ENCODE peak calls at places on chromosomes 4 and X, in eight cellular contexts. D, X, Q, R, U, K, Z and V are unnamed samples.
A peak's percentile ranks its signal among the peaks of the same experiment; 100 is the strongest.

GRCh38 chr4:78757574-78757973 is 18.6 kb upstream of the BMP2K start:
- DNase-seq in D (no peak), X (no peak), Q (no peak), R (no peak), U (no peak), K (no peak), Z (no peak), V (no peak)

GRCh38 chrX:41922125-41922521 is 1.2 kb downstream of the CASK start:
- DNase-seq in D (no peak), X (no peak), Q (peak; percentile 32), R (peak; percentile 40), U (no peak), K (peak; percentile 4), Z (no peak), V (no peak)

GRCh38 chr4:109559625-109559982 is 442 bp upstream of the MCUB start:
- DNase-seq in D (no peak), X (no peak), Q (no peak), R (peak; percentile 12), U (peak; percentile 32), K (no peak), Z (peak; percentile 75), V (peak; percentile 52)

GRCh38 chr4:54784188-54784671 is 126.5 kb downstream of the KIT start:
- DNase-seq in D (no peak), X (peak; percentile 79), Q (no peak), R (peak; percentile 89), U (no peak), K (no peak), Z (no peak), V (no peak)

GRCh38 chr4:24651266-24651665 is 66.9 kb upstream of the DHX15 start:
- DNase-seq in D (no peak), X (no peak), Q (no peak), R (no peak), U (no peak), K (peak; percentile 24), Z (no peak), V (no peak)

GRCh38 chr4:168928346-168928745 is 81.7 kb downstream of the CBR4 start:
- DNase-seq in D (no peak), X (no peak), Q (no peak), R (no peak), U (no peak), K (no peak), Z (no peak), V (no peak)

GRCh38 chr4:141395246-141395830 is 174.6 kb downstream of the ZNF330 start:
- DNase-seq in D (no peak), X (no peak), Q (peak; percentile 20), R (no peak), U (no peak), K (no peak), Z (no peak), V (no peak)

GRCh38 chrX:120732879-120733278 is 103.0 kb upstream of the C1GALT1C1 start:
- DNase-seq in D (no peak), X (no peak), Q (no peak), R (no peak), U (no peak), K (no peak), Z (no peak), V (no peak)

GRCh38 chrX:10022580-10023245 is 55.6 kb downstream of the CLDN34 start:
- DNase-seq in D (no peak), X (no peak), Q (no peak), R (peak; percentile 88), U (no peak), K (no peak), Z (no peak), V (no peak)

GRCh38 chr4:6502747-6503465 is 30.5 kb upstream of the PPP2R2C start:
- DNase-seq in D (no peak), X (no peak), Q (no peak), R (no peak), U (no peak), K (no peak), Z (no peak), V (no peak)

GRCh38 chrX:46204721-46205422 is 340.3 kb downstream of the ZNF674 start:
- DNase-seq in D (no peak), X (no peak), Q (peak; percentile 64), R (no peak), U (no peak), K (no peak), Z (no peak), V (no peak)

GRCh38 chrX:142156567-142156966 is 48.5 kb downstream of the MAGEC2 start:
- DNase-seq in D (no peak), X (no peak), Q (no peak), R (no peak), U (no peak), K (no peak), Z (peak; percentile 45), V (no peak)

GRCh38 chrX:368811-369562 is 17.7 kb downstream of the PPP2R3B start:
- DNase-seq in D (no peak), X (no peak), Q (no peak), R (peak; percentile 42), U (no peak), K (peak; percentile 19), Z (peak; percentile 53), V (no peak)
- TF ChIP-seq CTCF in D (no peak), X (no peak), Q (no peak), R (peak; percentile 1), U (no peak), K (no peak), Z (no peak), V (no peak)

GRCh38 chrX:116204947-116205346 is 34.4 kb downstream of the AGTR2 start:
- DNase-seq in D (no peak), X (no peak), Q (peak; percentile 65), R (peak; percentile 4), U (no peak), K (peak; percentile 11), Z (peak; percentile 56), V (no peak)
- TF ChIP-seq CTCF in D (peak; percentile 68), X (peak; percentile 63), Q (peak; percentile 83), R (peak; percentile 52), U (no peak), K (peak; percentile 49), Z (peak; percentile 55), V (no peak)

DNA sequence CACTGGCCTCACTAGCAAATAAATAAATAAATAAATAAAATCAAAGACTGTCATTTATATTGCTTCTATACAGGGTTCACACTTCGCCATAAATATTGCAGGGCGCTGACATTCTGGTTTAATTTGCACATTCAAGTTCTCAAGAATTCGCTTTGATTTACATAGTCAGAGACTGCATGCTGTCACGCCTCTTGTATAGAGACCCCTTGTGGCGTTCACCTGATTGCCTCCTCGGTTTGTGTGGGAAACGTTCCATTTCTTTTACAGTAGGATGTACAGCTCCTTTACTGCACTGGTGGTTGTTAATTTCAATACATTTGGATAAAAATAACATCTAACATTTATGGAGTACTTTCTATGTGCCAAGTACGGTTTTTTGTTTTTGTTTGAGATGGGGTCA is 71.3 kb upstream of the ADGRG2 start:
- DNase-seq in D (no peak), X (no peak), Q (no peak), R (no peak), U (no peak), K (no peak), Z (peak; percentile 42), V (no peak)
- TF ChIP-seq CTCF in D (no peak), X (no peak), Q (no peak), R (no peak), U (no peak), K (no peak), Z (peak; percentile 51), V (no peak)

GRCh38 chr4:170008376-170008775 is 17.8 kb downstream of the MFAP3L start:
- DNase-seq in D (no peak), X (no peak), Q (no peak), R (no peak), U (no peak), K (peak; percentile 37), Z (no peak), V (no peak)
- TF ChIP-seq CTCF in D (peak; percentile 24), X (no peak), Q (no peak), R (peak; percentile 12), U (no peak), K (no peak), Z (peak; percentile 58), V (no peak)

DNA sequence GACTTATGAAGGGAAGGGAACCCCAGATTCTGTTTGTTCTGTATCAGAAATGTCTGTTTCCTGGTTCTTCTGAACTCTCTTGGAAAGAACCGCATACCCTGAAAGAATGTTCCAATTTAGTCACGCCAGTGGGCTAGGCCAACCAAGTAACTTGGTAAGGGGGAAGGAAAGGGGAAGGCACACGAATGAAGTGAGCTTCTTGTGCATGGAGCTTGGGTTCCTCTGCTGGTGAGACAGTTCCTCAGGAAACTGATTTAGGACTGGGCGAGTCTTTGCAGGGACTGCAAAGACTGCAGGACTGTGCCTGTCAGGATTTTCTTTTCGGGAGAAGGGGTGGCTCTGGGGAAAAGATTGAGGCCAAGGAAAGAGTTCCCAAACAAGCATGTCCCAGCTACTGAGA is 35.6 kb downstream of the FRMPD3 start:
- DNase-seq in D (no peak), X (no peak), Q (no peak), R (no peak), U (no peak), K (peak; percentile 11), Z (no peak), V (no peak)
- TF ChIP-seq CTCF in D (peak; percentile 37), X (no peak), Q (no peak), R (peak; percentile 15), U (no peak), K (peak; percentile 9), Z (peak; percentile 25), V (no peak)

DNA sequence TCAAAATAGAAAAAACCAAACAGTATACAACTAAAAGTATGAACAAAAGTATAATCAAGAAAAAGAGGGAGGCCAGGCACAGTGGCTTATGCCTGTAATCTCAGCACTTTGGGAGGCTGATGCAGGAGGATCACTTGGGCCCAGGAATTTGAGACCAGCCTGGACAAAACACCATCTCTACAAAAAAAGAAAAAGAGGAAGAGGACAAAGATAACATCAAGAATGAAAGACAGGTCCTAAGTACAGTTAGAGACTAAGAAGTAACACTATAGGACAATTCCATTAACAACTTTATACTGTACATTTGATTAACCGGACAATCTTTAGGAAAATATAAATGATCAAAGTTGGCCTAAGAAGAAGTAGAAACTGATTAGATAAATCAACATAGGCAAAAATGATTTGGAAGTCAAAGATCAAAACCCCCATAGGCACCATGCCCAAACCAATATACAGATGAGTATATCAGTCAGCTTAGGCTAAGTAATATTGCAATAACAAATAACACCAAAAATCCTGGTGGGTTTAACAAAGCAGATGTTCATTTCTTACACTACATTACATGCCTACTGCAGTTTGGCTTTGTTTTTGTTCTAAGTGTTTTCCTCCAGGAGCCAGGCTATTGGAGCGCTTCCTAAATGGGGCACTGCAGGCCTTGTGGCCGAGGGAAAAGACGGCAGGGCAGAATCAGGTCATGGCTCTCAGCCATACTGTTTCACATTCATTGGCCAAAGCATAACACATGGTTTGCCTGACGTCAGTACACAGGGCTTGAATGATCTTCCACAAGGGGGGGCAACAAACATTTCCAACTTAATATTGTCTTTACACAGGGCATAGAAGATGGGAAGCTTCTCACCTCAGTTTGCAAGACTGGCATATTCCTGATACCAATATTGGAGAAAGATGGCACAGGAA is 42.2 kb upstream of the HGFAC start:
- DNase-seq in D (no peak), X (no peak), Q (peak; percentile 31), R (peak; percentile 30), U (no peak), K (peak; percentile 39), Z (no peak), V (no peak)
- TF ChIP-seq CTCF in D (no peak), X (no peak), Q (peak; percentile 28), R (peak; percentile 30), U (no peak), K (peak; percentile 19), Z (peak; percentile 13), V (no peak)

DNA sequence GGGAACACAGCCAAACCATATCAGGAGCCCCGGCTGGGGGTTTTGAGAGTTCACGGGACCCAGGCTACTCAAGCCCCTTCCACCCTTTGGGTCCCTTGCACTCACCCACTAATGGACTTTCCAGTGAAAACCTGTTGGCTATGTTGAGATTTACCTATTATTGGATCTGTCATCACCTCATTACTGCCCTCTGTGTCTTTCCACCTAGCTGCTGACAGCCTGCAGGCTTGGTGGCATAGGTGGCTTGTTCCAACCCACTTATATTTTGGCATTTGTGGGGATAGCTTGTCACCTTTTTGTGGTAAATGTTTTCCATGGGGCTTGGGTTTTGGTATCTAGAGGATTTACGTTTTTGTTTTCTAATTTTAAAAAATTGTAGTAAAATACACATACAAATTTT is 23.9 kb downstream of the IGFBP7 start:
- DNase-seq in D (no peak), X (no peak), Q (no peak), R (no peak), U (no peak), K (no peak), Z (no peak), V (no peak)
- TF ChIP-seq CTCF in D (no peak), X (no peak), Q (no peak), R (no peak), U (no peak), K (no peak), Z (no peak), V (no peak)